ENCODE peak calls at places on chromosome 10, in five cellular contexts. Q is prostate gland; G is GM23248; W is naive thymus-derived CD4-positive, alpha-beta T cell; J is sigmoid colon. V is an unnamed sample.

GRCh38 chr10:4691776-4692175 is 134.2 kb upstream of the AKR1E2 start:
- DNase-seq in Q (no peak), J (no peak), G (peak; percentile 33), W (no peak), V (no peak)

GRCh38 chr10:71423936-71424335 is 27.2 kb downstream of the CDH23 start:
- DNase-seq in Q (no peak), G (no peak), J (no peak), W (no peak), V (no peak)

GRCh38 chr10:93334901-93335312 is 147.2 kb downstream of the MYOF start:
- DNase-seq in Q (no peak), W (no peak), G (peak; percentile 73), J (no peak), V (peak; percentile 1)

GRCh38 chr10:124026337-124026939 is 67.0 kb downstream of the CHST15 start:
- DNase-seq in G (no peak), J (no peak), W (no peak), Q (no peak), V (no peak)

GRCh38 chr10:62384057-62384446 is 9.9 kb downstream of the ZNF365 start:
- DNase-seq in G (peak; percentile 95), W (no peak), J (no peak), Q (no peak), V (peak; percentile 14)

GRCh38 chr10:86257683-86258082 is 108.9 kb downstream of the GRID1 start:
- DNase-seq in G (no peak), W (no peak), Q (no peak), J (no peak), V (no peak)

GRCh38 chr10:25682203-25682950 is 251.7 kb upstream of the MYO3A start:
- DNase-seq in G (peak; percentile 58), Q (no peak), W (no peak), J (no peak), V (peak; percentile 16)

GRCh38 chr10:22333167-22333566 is 12.1 kb upstream of the SPAG6 start:
- DNase-seq in G (no peak), J (no peak), Q (no peak), W (peak; percentile 68), V (no peak)

GRCh38 chr10:68327889-68328786 is 3.7 kb upstream of the HNRNPH3 start:
- DNase-seq in J (no peak), W (no peak), G (peak; percentile 90), Q (no peak), V (no peak)

GRCh38 chr10:5283305-5284158 is 81.2 kb upstream of the UCN3 start:
- DNase-seq in Q (peak; percentile 31), J (peak; percentile 70), W (peak; percentile 33), G (peak; percentile 81), V (peak; percentile 40)

GRCh38 chr10:90326498-90327267 is 531.2 kb downstream of the HTR7 start:
- DNase-seq in G (no peak), Q (no peak), W (no peak), J (no peak), V (peak; percentile 36)

GRCh38 chr10:24952146-24952700 is at the start of gene PRTFDC1:
- DNase-seq in W (peak; percentile 11), Q (peak; percentile 10), J (peak; percentile 74), G (peak; percentile 71), V (no peak)

GRCh38 chr10:101038486-101038885 is 7.5 kb downstream of the SFXN3 start:
- DNase-seq in Q (no peak), J (no peak), G (no peak), W (no peak), V (no peak)

GRCh38 chr10:101032637-101033201 is 1.7 kb downstream of the SFXN3 start:
- DNase-seq in J (peak; percentile 88), Q (no peak), W (no peak), G (peak; percentile 94), V (peak; percentile 91)

GRCh38 chr10:101035916-101036702 is 5.1 kb downstream of the SFXN3 start:
- DNase-seq in Q (no peak), G (no peak), W (no peak), J (no peak), V (no peak)

GRCh38 chr10:101036726-101037125 is 5.7 kb downstream of the SFXN3 start:
- DNase-seq in Q (no peak), G (no peak), J (no peak), W (no peak), V (no peak)

GRCh38 chr10:101035314-101035713 is 4.3 kb downstream of the SFXN3 start:
- DNase-seq in J (no peak), W (no peak), G (no peak), Q (no peak), V (no peak)
- H3K27me3 ChIP-seq in J (no peaks in the 10 kb centered on the region), W (no peaks in the 10 kb centered on the region), G (no peaks in the 10 kb centered on the region), Q (no peaks in the 10 kb centered on the region), V (no peaks in the 10 kb centered on the region)

GRCh38 chr10:35384265-35384868 is 48.1 kb downstream of the CCNY start:
- DNase-seq in J (no peak), W (no peak), Q (no peak), G (peak; percentile 43), V (peak; percentile 34)
- H3K4me3 ChIP-seq in J (no peak overlapping the region), W (no peak overlapping the region), Q (no peak overlapping the region), G (no peak overlapping the region), V (no peak overlapping the region)

GRCh38 chr10:132790934-132791829 is 5.2 kb upstream of the NKX6-2 start:
- DNase-seq in W (no peak), G (no peak), Q (no peak), J (no peak), V (no peak)

GRCh38 chr10:132793213-132793612 is 7.3 kb upstream of the NKX6-2 start:
- DNase-seq in Q (no peak), G (no peak), W (no peak), J (no peak), V (no peak)

GRCh38 chr10:132790470-132790869 is 4.5 kb upstream of the NKX6-2 start:
- DNase-seq in Q (no peak), G (no peak), W (no peak), J (no peak), V (no peak)

GRCh38 chr10:132793871-132794849 is 8.2 kb upstream of the NKX6-2 start:
- DNase-seq in J (no peak), W (no peak), G (peak; percentile 30), Q (no peak), V (no peak)

DNA sequence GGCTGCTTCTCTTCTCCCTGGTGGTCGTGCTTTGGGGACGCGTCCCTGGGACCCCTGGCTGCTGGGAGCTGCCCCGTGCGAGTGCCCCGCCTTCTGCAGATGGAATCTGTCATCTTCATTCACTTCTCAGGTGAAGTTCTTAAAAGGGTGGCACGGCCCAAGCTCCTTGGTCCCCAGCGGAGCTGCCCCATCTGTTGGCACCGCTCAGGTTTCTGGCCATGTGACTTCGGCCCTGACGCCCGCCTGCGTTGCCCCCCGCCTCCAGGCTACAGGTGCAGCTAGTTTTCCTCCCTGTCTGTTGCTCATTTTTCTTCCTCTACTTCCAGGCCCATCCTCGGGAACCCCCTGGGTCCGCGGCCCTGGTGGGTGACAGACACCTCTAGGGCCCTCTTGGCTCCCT is 6.8 kb upstream of the NKX6-2 start:
- DNase-seq in Q (no peak), J (no peak), W (no peak), G (no peak), V (no peak)
- H3K27me3 ChIP-seq in Q (peaks cover 10% of the 10 kb centered on the region), J (peaks cover 29% of the 10 kb centered on the region), W (no peaks in the 10 kb centered on the region), G (peaks cover 27% of the 10 kb centered on the region), V (peaks cover 7% of the 10 kb centered on the region)

DNA sequence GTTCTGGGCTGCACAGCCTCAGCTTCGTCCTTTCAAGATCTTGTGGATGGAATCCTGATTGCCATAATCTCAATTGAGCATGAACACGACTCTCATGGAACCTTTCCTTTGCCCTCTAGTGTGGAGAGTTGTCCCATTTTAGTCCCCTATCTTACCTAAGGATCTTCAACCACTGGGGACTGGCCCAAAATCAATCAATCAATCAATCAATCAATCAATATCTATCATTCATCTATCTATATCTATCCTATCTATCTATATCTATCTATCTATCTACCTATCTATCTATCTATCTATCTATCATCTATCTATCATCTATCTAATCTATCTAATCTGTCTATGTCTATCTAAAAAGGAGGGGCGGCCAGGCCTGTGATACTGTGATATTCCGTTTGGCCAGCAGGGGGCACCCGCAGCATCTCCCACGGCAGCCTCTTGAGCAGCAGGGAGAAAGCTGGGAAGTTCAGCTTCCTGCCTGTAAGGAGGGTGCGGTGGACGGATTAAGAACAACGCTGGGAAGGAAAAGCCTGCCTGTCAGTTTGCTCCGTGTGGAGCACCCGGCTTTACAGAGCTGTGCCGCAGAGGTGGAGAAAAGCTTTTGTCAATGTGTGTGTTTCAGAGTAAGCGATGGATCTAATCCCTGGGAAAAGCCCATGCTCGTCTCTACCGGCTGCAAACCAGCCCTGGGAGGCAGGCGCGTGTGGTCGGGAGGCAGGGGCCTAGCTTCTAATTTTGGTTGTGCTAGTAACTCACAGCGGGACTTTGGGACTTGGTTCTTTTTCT is 124.9 kb downstream of the SH2D4B start:
- DNase-seq in Q (peak; percentile 58), J (peak; percentile 89), W (peak; percentile 30), G (peak; percentile 84), V (peak; percentile 75)
- H3K4me3 ChIP-seq in Q (no peak overlapping the region), J (no peak overlapping the region), W (no peak overlapping the region), G (peak overlapping the region; percentile 61), V (peak overlapping the region; percentile 39)

GRCh38 chr10:101189461-101190401 is 39.5 kb downstream of the LBX1 start:
- DNase-seq in G (no peak), Q (no peak), J (no peak), W (no peak), V (no peak)
- H3K27me3 ChIP-seq in G (peaks cover 21% of the 10 kb centered on the region), Q (no peaks in the 10 kb centered on the region), J (peaks cover 32% of the 10 kb centered on the region), W (no peaks in the 10 kb centered on the region), V (peaks cover 2% of the 10 kb centered on the region)

GRCh38 chr10:32315426-32315825 is 31.5 kb downstream of the EPC1 start:
- DNase-seq in G (peak; percentile 30), Q (no peak), W (no peak), J (no peak), V (no peak)

GRCh38 chr10:32321016-32321631 is 25.8 kb downstream of the EPC1 start:
- DNase-seq in W (no peak), G (no peak), J (no peak), Q (no peak), V (no peak)

GRCh38 chr10:32314588-32314987 is 32.4 kb downstream of the EPC1 start:
- DNase-seq in J (no peak), W (no peak), G (no peak), Q (no peak), V (no peak)

GRCh38 chr10:32318476-32318896 is 28.5 kb downstream of the EPC1 start:
- DNase-seq in J (no peak), Q (no peak), G (peak; percentile 76), W (no peak), V (no peak)

GRCh38 chr10:32317795-32318194 is 29.2 kb downstream of the EPC1 start:
- DNase-seq in G (no peak), Q (no peak), W (peak; percentile 20), J (no peak), V (no peak)
- H3K4me3 ChIP-seq in G (no peak overlapping the region), Q (no peak overlapping the region), W (no peak overlapping the region), J (no peak overlapping the region), V (no peak overlapping the region)

V was measured in MG63.